ENCODE peak calls at places on chromosomes 13 and 19, in five cellular contexts. D is omental fat pad, O is AG04450, U is PC-3, V is RWPE1. H is an unnamed sample.

GRCh38 chr19:497476-497860 is 1.2 kb downstream of the MADCAM1 start:
- DNase-seq in V (no peak), O (no peak), U (no peak), D (no peak), H (no peak)

GRCh38 chr13:26727122-26727521 is 33.5 kb downstream of the GPR12 start:
- DNase-seq in D (no peak), V (no peak), U (no peak), O (no peak), H (no peak)

GRCh38 chr19:18946918-18947317 is 5.9 kb upstream of the HOMER3 start:
- DNase-seq in D (no peak), O (no peak), V (no peak), U (no peak), H (no peak)

GRCh38 chr13:53201454-53202225 is 173.0 kb downstream of the OLFM4 start:
- DNase-seq in O (no peak), U (no peak), V (peak; percentile 9), D (no peak), H (no peak)

GRCh38 chr19:29603308-29603707 is 2.8 kb upstream of the POP4 start:
- DNase-seq in U (no peak), O (no peak), D (no peak), V (no peak), H (no peak)

GRCh38 chr13:28531195-28531955 is 36.4 kb upstream of the FLT1 start:
- DNase-seq in V (no peak), O (no peak), U (peak; percentile 8), D (no peak), H (no peak)

GRCh38 chr13:84455143-84455905 is 573.0 kb upstream of the SLITRK1 start:
- DNase-seq in D (no peak), U (no peak), O (no peak), V (no peak), H (no peak)

GRCh38 chr13:48492123-48493075 is 40.5 kb downstream of the RCBTB2 start:
- DNase-seq in U (no peak), O (no peak), V (no peak), D (no peak), H (peak; percentile 67)

GRCh38 chr13:31807090-31807541 is 67.8 kb downstream of the RXFP2 start:
- DNase-seq in V (no peak), D (no peak), U (no peak), O (no peak), H (peak; percentile 64)

GRCh38 chr13:73677041-73677589 is 457.1 kb downstream of the KLF12 start:
- DNase-seq in V (peak; percentile 75), U (peak; percentile 71), D (no peak), O (no peak), H (no peak)

GRCh38 chr19:3119782-3120380 is 16.0 kb upstream of the GNA15 start:
- DNase-seq in O (no peak), V (no peak), U (no peak), D (no peak), H (no peak)

GRCh38 chr13:35855531-35856019 is 275.6 kb downstream of the DCLK1 start:
- DNase-seq in U (peak; percentile 77), D (no peak), O (no peak), V (peak; percentile 80), H (no peak)

GRCh38 chr13:51873837-51874236 is 12.1 kb downstream of the CCDC70 start:
- DNase-seq in D (no peak), U (no peak), O (no peak), V (no peak), H (no peak)

GRCh38 chr13:31765441-31765840 is 26.1 kb downstream of the RXFP2 start:
- DNase-seq in U (no peak), O (peak; percentile 55), D (no peak), V (no peak), H (no peak)

GRCh38 chr13:94920578-94920977 is 208.2 kb upstream of the SOX21 start:
- DNase-seq in V (no peak), D (no peak), U (no peak), O (no peak), H (no peak)
- TF ChIP-seq CTCF in V (no peak), D (no peak), U (no peak), O (no peak), H (no peak)

DNA sequence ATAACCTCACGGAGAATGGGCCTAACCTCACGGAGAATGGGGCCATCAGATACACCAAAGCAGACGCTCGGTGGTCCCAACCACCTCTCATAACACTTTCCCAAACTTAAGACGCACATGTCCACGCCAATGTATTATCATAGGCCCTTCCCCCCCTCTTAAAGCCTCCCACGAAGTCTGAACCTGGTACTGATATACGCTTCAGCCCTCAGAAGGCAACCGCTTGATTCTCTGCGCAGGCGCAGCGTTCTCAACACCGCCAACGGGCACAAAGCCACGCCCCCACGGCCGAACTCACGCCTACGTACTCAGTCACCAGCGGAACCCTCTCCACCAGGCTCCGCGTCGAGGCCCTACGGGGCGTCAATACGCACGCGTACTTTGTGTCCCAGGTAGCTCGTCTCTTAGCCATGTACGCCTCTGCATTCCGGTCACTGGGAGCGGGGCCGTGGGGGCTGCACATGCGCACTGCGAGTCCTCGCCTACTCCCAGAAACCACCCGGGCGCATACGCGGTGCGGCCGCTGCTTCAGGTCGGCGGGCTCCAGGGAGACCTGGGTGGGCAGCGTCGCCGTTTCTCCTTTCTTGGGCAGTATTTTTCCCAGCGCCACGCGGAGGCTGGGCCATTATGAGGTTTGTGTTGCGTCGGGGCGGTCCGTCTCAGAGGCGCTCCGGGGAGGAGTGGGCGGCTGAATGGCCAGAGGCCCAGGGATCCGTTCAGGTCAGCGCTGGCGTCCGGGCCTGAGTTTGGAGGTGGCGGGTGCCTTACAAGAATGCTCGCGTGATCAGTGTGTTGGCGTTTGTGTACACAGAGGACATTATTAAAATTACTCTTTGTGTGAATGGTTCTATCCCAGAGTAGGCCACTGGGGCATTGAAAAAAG is 25.3 kb downstream of the ZNF582 start:
- DNase-seq in D (peak; percentile 82), U (no peak), V (peak; percentile 8), O (peak; percentile 76), H (peak; percentile 84)
- TF ChIP-seq CTCF in D (no peak), U (no peak), V (no peak), O (no peak), H (peak; percentile 11)

GRCh38 chr13:40599146-40599545 is 67.3 kb downstream of the FOXO1 start:
- DNase-seq in D (no peak), U (no peak), O (no peak), V (no peak), H (no peak)
- TF ChIP-seq CTCF in D (no peak), U (no peak), O (no peak), V (no peak), H (no peak)

GRCh38 chr19:1984360-1984759 is 31.2 kb downstream of the BTBD2 start:
- DNase-seq in U (no peak), V (no peak), O (no peak), D (no peak), H (no peak)
- TF ChIP-seq CTCF in U (no peak), V (no peak), O (no peak), D (no peak), H (no peak)

DNA sequence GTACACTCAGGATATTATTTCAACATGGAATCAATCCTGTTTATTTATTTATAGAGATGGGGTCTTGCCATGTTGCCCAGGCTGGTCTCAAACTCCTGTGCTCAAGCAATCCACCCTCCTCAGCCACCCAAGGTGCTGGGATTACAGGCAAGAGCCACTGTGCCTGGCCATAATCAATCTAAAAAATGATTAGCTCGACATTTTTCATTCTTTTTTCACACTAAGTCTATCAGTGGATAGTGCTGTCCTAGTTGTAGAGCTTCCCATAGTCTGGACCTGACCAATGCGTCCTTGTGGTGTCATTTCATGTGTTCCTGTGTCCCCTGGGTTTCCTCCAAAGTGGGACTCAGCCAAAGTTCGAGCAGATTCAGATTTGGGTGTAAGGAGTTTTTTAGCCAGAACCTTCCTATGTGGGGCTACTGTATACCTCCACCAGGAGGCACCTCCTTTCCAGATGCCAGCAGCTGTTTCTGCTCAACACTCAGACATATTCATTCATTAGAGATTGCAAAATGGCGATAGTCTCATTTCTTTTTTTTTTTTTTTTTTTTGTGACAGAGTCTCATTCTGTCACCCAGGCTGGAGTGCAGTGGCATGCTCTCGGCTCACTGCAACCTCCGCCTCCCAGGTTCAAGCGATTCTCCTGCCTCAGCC is 61.1 kb downstream of the MAP4K1 start:
- DNase-seq in U (no peak), O (no peak), V (no peak), D (no peak), H (no peak)
- TF ChIP-seq CTCF in U (no peak), O (peak; percentile 18), V (no peak), D (no peak), H (no peak)

GRCh38 chr19:15381429-15381828 is 1.8 kb upstream of the AKAP8 start:
- DNase-seq in U (no peak), D (no peak), V (no peak), O (no peak), H (no peak)
- TF ChIP-seq CTCF in U (no peak), D (no peak), V (no peak), O (no peak), H (no peak)